ENCODE peak calls at places on chromosomes 3 and 15, in five cellular contexts. A, M, P, Z and K are unnamed samples.

GRCh38 chr3:34363871-34364270 is 565.4 kb downstream of the PDCD6IP start:
- DNase-seq in A (no peak), M (no peak), P (no peak), Z (no peak), K (no peak)

GRCh38 chr3:13093687-13094086 is 20.5 kb upstream of the IQSEC1 start:
- DNase-seq in A (no peak), M (no peak), P (no peak), Z (no peak), K (no peak)

GRCh38 chr15:75359537-75360250 is 8.7 kb downstream of the MAN2C1 start:
- DNase-seq in A (no peak), M (no peak), P (no peak), Z (no peak), K (no peak)

GRCh38 chr15:78993931-78994530 is 49.2 kb upstream of the CTSH start:
- DNase-seq in A (no peak), M (no peak), P (no peak), Z (peak; percentile 80), K (no peak)

GRCh38 chr3:135582800-135583199 is 382.7 kb upstream of the PPP2R3A start:
- DNase-seq in A (no peak), M (no peak), P (no peak), Z (no peak), K (no peak)

GRCh38 chr3:67245545-67245944 is 247.4 kb downstream of the KBTBD8 start:
- DNase-seq in A (no peak), M (no peak), P (no peak), Z (no peak), K (no peak)

GRCh38 chr3:66830301-66830700 is 167.8 kb upstream of the KBTBD8 start:
- DNase-seq in A (no peak), M (no peak), P (no peak), Z (no peak), K (no peak)

GRCh38 chr3:10561942-10562565 is 56.7 kb upstream of the ATP2B2 start:
- DNase-seq in A (no peak), M (no peak), P (no peak), Z (no peak), K (no peak)

GRCh38 chr3:184388164-184388935 is 8.5 kb downstream of the CHRD start:
- DNase-seq in A (no peak), M (no peak), P (no peak), Z (no peak), K (no peak)

GRCh38 chr3:148477375-148477774 is 220.3 kb upstream of the AGTR1 start:
- DNase-seq in A (no peak), M (no peak), P (no peak), Z (no peak), K (no peak)

GRCh38 chr15:58179741-58180381 is 41.7 kb downstream of the AQP9 start:
- DNase-seq in A (no peak), M (no peak), P (no peak), Z (no peak), K (no peak)

GRCh38 chr15:34850121-34850520 is 54.8 kb upstream of the ACTC1 start:
- DNase-seq in A (no peak), M (no peak), P (no peak), Z (no peak), K (no peak)

GRCh38 chr15:34851751-34852150 is 56.4 kb upstream of the ACTC1 start:
- DNase-seq in A (no peak), M (no peak), P (no peak), Z (no peak), K (no peak)

GRCh38 chr15:34849364-34849959 is 54.1 kb upstream of the ACTC1 start:
- DNase-seq in A (no peak), M (no peak), P (no peak), Z (no peak), K (no peak)

GRCh38 chr15:34851007-34851406 is 55.7 kb upstream of the ACTC1 start:
- DNase-seq in A (no peak), M (no peak), P (no peak), Z (no peak), K (no peak)

DNA sequence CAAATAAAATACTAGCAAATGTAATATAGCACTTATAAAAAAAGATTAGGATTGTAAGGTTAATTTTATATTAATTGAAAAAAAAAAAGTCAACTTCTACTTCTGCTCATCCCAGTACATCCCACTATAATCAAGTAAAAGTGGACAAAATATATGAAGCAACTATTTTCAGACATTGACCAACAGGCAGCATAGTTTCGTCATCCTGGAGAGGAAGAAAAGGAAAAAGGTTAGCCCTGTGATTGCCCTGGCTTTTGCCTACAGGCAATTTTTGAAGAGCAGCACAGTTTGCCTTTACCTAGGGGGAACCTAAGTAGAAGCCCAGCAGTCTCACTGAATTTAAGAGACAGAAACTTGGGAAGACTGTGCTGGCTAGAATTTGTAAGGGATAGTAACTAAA is 52.2 kb upstream of the ACTC1 start:
- DNase-seq in A (no peak), M (no peak), P (no peak), Z (no peak), K (no peak)
- H3K4me3 ChIP-seq in A (no peak overlapping the region), M (no peak overlapping the region), P (no peak overlapping the region), Z (no peak overlapping the region), K (no peak overlapping the region)

DNA sequence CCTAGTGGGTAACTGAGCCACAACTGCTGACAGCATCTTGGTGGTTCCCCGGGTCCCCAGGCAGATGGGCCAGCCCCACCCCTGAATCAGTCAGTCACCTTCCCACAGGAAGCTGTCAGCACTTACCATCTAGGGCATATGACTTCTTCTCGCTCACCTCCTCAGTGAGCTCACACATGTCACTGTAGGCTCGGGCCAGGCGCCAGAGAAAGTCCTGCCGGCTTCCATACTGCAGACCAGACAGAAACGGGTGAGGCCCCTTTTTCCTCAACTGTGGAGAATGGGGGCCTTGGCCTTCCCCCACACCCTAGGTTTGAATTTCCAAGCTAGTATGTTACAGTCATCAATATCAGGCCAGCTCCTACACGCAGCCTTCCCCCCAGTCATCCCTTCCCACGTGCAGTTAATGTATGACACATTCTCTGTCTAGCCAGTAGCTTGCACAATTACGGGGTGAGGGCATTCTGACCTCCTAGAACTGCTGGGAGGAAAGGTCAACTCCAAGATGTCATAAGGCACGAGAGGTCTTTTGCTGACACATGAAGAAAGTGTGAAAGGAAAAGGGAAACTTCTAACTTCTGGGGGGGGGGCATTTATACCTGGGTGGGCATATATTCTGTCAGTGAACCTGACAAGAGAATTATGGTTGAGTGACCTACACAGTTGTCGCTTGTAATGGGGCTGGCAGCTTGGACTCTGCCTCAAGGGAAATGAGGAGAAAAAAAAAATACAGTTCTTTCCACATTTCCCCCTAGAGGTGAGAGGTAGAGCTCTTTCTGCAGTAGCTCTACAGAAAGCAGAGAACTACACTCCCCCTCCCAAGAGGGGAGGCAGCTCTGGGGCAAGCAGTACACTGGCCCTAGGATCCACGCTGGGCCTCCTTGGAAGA is 10.9 kb downstream of the RMDN3 start:
- DNase-seq in A (no peak), M (no peak), P (no peak), Z (no peak), K (no peak)
- TF ChIP-seq CTCF in A (peak; percentile 31), M (peak; percentile 24), P (no peak), Z (no peak), K (no peak)

GRCh38 chr15:36879568-36880225 is 220.7 kb downstream of the MEIS2 start:
- DNase-seq in A (no peak), M (no peak), P (no peak), Z (no peak), K (no peak)

GRCh38 chr15:36880226-36880912 is 220.0 kb downstream of the MEIS2 start:
- DNase-seq in A (no peak), M (no peak), P (no peak), Z (no peak), K (no peak)

GRCh38 chr15:36877294-36877693 is 223.1 kb downstream of the MEIS2 start:
- DNase-seq in A (no peak), M (no peak), P (no peak), Z (no peak), K (no peak)

GRCh38 chr15:36878745-36879262 is 221.5 kb downstream of the MEIS2 start:
- DNase-seq in A (no peak), M (no peak), P (no peak), Z (no peak), K (no peak)

GRCh38 chr15:36877796-36878744 is 222.3 kb downstream of the MEIS2 start:
- DNase-seq in A (no peak), M (no peak), P (no peak), Z (no peak), K (no peak)
- H3K4me3 ChIP-seq in A (no peak overlapping the region), M (peak overlapping the region; percentile 4), P (peak overlapping the region; percentile 56), Z (no peak overlapping the region), K (peak overlapping the region; percentile 33)

DNA sequence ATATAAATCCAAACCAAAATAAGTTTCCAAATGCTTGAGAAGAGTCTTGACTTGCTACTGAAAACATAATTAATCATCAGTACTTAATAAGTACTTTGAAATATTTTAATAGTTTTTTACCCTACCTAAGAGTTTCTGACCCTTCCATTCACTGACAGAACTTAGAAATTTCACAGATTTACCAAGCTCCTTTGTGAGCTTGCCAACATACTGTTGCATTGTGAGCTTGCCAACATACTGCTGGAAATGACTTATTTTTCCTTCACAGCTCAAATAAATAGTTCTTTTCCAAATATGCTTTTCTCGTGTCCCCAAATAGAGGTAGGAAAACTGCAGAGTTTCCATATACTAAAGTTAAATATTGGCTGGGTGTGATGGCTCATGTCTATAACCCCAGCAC is 9.6 kb upstream of the AADAC start:
- DNase-seq in A (no peak), M (no peak), P (no peak), Z (no peak), K (no peak)
- TF ChIP-seq CTCF in A (no peak), M (no peak), P (no peak), Z (no peak), K (no peak)